ENCODE peak calls at places on chromosomes 6 and 20, in five cellular contexts. S, B, Y, P and D are unnamed samples.

GRCh38 chr20:15890358-15890982 is 682.8 kb downstream of the KIF16B start:
- DNase-seq in P (no peak), Y (no peak), S (no peak), B (no peak), D (no peak)

GRCh38 chr20:35690265-35690664 is 8.9 kb downstream of the NFS1 start:
- DNase-seq in Y (no peak), P (no peak), S (no peak), B (no peak), D (no peak)

GRCh38 chr6:33206027-33206863 is 1.8 kb downstream of the HSD17B8 start:
- DNase-seq in Y (no peak), B (peak), P (no peak), S (no peak), D (no peak)

GRCh38 chr6:75557068-75557467 is 44.6 kb upstream of the SENP6 start:
- DNase-seq in Y (no peak), P (no peak), B (peak), S (no peak), D (no peak)

GRCh38 chr20:46720776-46721425 is 11.5 kb downstream of the SLC2A10 start:
- DNase-seq in Y (no peak), S (no peak), B (peak), P (no peak), D (peak)

GRCh38 chr6:84877515-84878210 is 113.3 kb upstream of the TBX18 start:
- DNase-seq in Y (no peak), S (no peak), B (no peak), P (no peak), D (no peak)

GRCh38 chr6:149716181-149716580 is 1.7 kb downstream of the LATS1 start:
- DNase-seq in P (no peak), Y (no peak), B (peak), S (no peak), D (no peak)

GRCh38 chr20:57190536-57191265 is 75.7 kb downstream of the BMP7 start:
- DNase-seq in B (peak), P (no peak), S (no peak), Y (no peak), D (peak)

GRCh38 chr20:40766081-40766480 is 77.0 kb upstream of the MAFB start:
- DNase-seq in P (no peak), B (no peak), S (no peak), Y (no peak), D (no peak)

GRCh38 chr6:28490191-28490890 is 25.3 kb downstream of the GPX6 start:
- DNase-seq in B (no peak), Y (no peak), P (no peak), S (no peak), D (peak)

GRCh38 chr6:136923116-136923953 is 1.2 kb downstream of the SLC35D3 start:
- DNase-seq in P (peak), S (no peak), Y (peak), B (no peak), D (no peak)

GRCh38 chr6:55069132-55069781 is 105.1 kb upstream of the HCRTR2 start:
- DNase-seq in S (peak), P (peak), Y (peak), B (peak), D (peak)

GRCh38 chr20:55160996-55161395 is 685.6 kb downstream of the DOK5 start:
- DNase-seq in Y (no peak), B (no peak), P (no peak), S (no peak), D (no peak)

GRCh38 chr6:16651871-16652270 is 109.4 kb downstream of the ATXN1 start:
- DNase-seq in S (no peak), Y (no peak), B (no peak), P (no peak), D (no peak)

GRCh38 chr20:44727039-44727438 is 11.9 kb downstream of the CCN5 start:
- DNase-seq in S (no peak), P (no peak), B (no peak), Y (no peak), D (no peak)

GRCh38 chr6:80338201-80338836 is 231.8 kb downstream of the BCKDHB start:
- DNase-seq in Y (peak), P (peak), B (peak), S (peak), D (peak)

GRCh38 chr6:9766240-9766915 is 648.5 kb downstream of the TFAP2A start:
- DNase-seq in P (no peak), B (peak), Y (peak), S (no peak), D (peak)
- H2BK5ac ChIP-seq in P (no peak), B (no peak), Y (no peak), S (no peak), D (no peak)

DNA sequence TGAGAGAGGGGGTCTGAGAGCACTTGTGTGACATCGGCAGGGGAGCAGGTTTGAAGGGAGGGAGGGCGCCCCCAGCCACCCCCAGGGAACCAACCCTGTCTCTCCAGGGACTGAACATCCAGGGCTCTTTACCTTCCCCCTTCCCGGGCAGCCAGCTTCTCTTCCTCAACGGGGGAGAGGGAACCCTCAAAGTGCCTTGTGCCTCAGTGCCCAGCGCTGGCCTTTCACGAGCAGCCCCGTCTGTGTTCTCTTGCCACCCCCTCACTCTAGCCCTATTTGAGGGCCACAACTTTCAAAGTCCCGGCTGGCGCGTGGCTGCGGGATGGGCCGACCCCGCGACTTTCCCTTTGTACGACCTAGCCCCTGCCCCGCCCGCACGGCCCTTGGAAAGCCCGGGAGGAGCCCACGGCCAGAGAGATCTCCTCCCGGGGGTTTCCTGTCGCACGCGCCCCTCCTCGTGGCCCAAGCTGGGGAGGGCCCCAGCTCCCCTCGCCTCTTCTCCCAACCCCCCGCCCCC is 608 bp downstream of the SCRT2 start:
- DNase-seq in Y (no peak), B (no peak), P (peak), S (no peak), D (no peak)
- H3K4me3 ChIP-seq in Y (no peak), B (no peak), P (peak), S (no peak), D (no peak)

DNA sequence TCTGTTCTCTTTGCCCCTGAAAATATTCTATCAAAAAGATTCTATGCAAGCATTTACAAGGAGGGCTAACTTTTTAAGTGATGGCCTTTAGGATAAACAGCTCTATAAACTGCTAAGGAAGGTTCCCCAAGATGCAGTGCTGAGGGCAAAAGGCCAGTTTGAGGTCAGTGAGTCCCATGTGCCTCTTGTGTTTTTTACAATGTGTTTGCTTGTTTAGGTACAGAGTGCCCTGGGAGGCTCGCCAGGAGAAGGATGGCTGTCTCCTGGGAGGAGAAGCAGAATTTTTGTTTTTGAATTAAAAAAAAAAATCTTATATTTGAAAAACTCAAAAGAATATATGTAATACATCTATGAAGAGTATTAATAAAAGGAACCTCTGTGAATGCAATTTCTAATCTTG is 12.8 kb downstream of the MTCH1 start:
- DNase-seq in P (no peak), Y (no peak), B (no peak), S (no peak), D (no peak)
- H2BK5ac ChIP-seq in P (no peak), Y (no peak), B (no peak), S (no peak), D (no peak)

GRCh38 chr6:10393544-10394225 is 21.2 kb downstream of the TFAP2A start:
- DNase-seq in S (peak), B (no peak), P (no peak), Y (no peak), D (no peak)

GRCh38 chr6:10389739-10390494 is 25.0 kb downstream of the TFAP2A start:
- DNase-seq in S (peak), Y (no peak), B (no peak), P (no peak), D (no peak)

GRCh38 chr6:10391299-10391630 is 23.6 kb downstream of the TFAP2A start:
- DNase-seq in P (no peak), Y (no peak), B (no peak), S (peak), D (no peak)

GRCh38 chr6:10391799-10392198 is 23.1 kb downstream of the TFAP2A start:
- DNase-seq in S (peak), P (no peak), Y (no peak), B (no peak), D (no peak)

DNA sequence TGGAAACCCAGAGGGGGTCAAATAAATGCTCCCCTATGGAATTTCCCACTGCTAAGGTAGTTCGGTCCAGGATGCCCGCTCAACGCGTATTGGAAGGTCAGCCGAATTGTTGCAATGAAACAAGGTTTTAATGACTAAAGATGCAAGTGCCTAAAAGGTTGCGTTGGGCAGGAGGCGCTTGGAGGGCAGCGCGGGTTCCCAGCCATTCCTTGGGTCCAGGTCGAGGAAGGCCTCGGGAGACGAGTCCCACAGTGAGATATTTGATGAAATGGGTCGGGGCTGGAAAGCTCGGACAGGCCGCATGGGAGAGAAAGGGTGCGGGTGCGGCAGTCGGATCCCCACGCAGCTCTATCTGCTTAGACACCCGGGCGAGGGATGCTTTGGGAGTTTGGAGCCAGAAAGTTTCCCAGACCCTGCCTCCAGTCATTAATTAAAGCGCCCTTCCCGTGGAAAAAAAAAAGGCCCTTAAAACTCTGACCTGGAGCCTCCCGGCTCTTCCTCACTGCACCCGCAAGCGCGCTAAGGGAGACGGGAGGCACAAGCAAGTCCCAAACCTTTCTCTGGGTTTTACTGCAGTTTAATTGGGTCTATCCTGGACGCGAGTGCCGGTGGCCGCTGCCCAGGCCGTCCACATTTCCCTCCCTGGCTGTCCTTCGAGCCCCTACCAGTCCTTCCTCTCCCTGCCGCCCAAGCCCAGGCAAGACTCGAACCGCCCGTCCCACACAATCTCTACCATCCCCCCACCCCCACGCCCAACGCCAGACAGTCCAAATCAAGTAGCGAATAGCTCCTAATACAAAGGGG is 24.2 kb downstream of the TFAP2A start:
- DNase-seq in B (no peak), P (peak), Y (no peak), S (peak), D (no peak)
- H3K4me3 ChIP-seq in B (no peak), P (peak), Y (no peak), S (peak), D (no peak)

DNA sequence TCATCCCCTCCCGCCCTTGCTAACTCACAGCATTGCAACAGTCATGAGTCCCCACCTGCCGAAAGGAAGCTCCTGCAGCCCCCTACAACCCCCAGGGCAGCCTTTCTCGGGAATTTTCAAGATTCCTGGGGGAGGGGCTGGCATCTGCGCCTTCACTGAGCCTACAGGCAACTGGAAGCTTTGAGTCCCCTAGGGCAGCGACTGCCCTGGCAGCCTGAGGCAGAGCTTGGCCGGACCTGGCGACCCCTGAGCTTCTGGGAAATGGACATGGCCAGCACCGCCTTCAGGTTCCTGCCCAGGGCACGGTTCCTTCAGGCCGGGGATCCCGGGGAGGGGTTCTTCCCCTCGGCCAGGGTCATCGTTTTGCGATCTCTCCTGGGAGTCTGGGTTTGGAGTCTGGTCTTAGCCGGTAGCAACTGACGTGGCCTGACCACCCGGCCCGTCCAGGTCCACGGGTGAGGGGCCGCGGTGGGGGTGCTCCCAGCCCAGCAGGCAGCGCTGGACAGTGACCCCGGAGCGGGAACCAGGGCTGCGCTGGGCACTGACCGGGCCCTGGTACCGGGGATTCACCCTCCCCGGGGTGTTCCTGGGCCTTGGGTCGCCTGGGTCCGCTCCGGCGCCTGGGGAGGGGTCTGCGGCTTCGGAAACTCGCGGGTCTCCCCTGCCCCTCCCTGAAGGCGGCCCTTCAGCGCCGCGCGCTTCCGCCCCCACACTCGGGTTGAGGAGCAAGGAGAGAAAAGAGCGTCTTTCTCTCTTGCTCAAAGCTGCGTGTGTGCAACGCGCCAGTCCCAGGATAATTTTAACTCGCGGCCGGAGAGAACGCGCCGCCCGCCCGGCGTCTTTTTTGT is 595 bp upstream of the COL9A3 start:
- DNase-seq in S (peak), P (peak), B (peak), Y (peak), D (peak)
- H2BK5ac ChIP-seq in S (peak), P (peak), B (no peak), Y (no peak), D (no peak)

GRCh38 chr20:18223399-18223798 is 64.9 kb upstream of the ZNF133 start:
- DNase-seq in S (no peak), P (no peak), B (no peak), Y (peak), D (no peak)

GRCh38 chr20:18224968-18225568 is 63.3 kb upstream of the ZNF133 start:
- DNase-seq in P (peak), Y (peak), S (peak), B (peak), D (peak)

DNA sequence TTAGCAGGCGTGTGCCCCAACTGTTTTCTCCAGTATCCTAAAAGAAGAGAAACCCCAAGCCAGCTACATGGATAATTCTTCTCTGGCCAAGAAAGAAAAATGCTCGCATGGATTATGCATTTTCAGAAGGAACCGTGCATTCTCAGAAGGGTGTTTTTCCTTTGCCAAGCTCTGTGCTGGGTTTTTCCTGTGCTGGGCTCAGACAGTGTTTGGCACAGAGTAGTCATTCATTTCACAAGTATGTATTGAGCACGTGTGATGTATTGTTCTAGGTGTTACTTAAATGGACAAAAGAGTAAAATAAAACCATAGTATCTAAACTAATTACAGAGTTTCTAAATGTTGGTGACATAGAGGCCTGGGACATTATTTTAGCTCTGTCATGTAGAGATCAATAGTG is 62.7 kb upstream of the ZNF133 start:
- DNase-seq in Y (no peak), B (peak), P (no peak), S (no peak), D (no peak)
- H3K4me3 ChIP-seq in Y (no peak), B (peak), P (no peak), S (no peak), D (no peak)

DNA sequence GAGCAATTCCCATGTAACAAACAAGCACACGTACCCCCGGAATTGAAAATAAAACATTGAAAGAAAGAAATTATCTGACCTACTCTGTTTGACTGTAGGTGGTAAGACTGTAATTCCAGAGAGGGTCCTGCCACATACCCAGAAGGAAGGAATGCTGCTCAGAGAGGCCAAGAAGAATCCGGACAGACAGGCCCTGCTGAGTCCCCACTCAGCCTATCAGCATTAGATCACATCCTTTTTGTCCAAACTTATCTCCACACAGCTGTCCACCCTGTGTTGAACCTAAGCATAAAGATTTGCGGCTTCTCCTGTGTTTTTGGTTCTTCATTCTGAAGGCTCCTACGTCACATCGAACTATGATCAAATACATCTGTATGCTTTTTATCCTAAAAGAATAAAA is 591.9 kb downstream of the QKI start:
- DNase-seq in Y (no peak), B (no peak), P (no peak), S (no peak), D (no peak)
- H2BK5ac ChIP-seq in Y (no peak), B (no peak), P (no peak), S (no peak), D (no peak)